ENCODE peak calls at places on chromosomes 3 and 15, in six cellular contexts. D is GM23338, H is heart right ventricle, U is cardiac muscle cell, V is K562, E is AG04450. X is an unnamed sample.

GRCh38 chr3:50651875-50652529 is 22.7 kb upstream of the DOCK3 start:
- DNase-seq in D (peak), U (no peak), H (no peak), V (no peak), E (no peak), X (no peak)

GRCh38 chr3:61718565-61718964 is 157.2 kb downstream of the PTPRG start:
- DNase-seq in E (no peak), U (no peak), V (no peak), H (no peak), D (no peak), X (no peak)

GRCh38 chr3:23743141-23743784 is 62.5 kb upstream of the UBE2E1 start:
- DNase-seq in V (no peak), H (no peak), E (no peak), U (no peak), D (peak), X (no peak)

GRCh38 chr3:126126292-126126691 is 42.4 kb upstream of the SLC41A3 start:
- DNase-seq in E (no peak), U (no peak), D (no peak), H (peak), V (no peak), X (no peak)

GRCh38 chr3:32817561-32818430 is at the start of gene TRIM71:
- DNase-seq in V (no peak), H (no peak), E (no peak), U (no peak), D (no peak), X (no peak)

GRCh38 chr3:196788509-196788908 is 48.9 kb downstream of the PAK2 start:
- DNase-seq in D (peak), V (no peak), H (no peak), E (no peak), U (peak), X (no peak)

GRCh38 chr3:71140477-71140876 is 443.1 kb downstream of the FOXP1 start:
- DNase-seq in D (no peak), V (no peak), H (no peak), U (no peak), E (no peak), X (no peak)

GRCh38 chr3:11764931-11765363 is 81.7 kb downstream of the TAMM41 start:
- DNase-seq in D (no peak), H (no peak), V (no peak), E (peak), U (peak), X (peak)

GRCh38 chr3:88807471-88808090 is 299.8 kb upstream of the EPHA3 start:
- DNase-seq in E (no peak), V (no peak), U (peak), D (no peak), H (no peak), X (peak)

GRCh38 chr3:64345351-64345750 is 120.1 kb upstream of the PRICKLE2 start:
- DNase-seq in H (no peak), V (no peak), E (peak), D (no peak), U (peak), X (peak)
- TF ChIP-seq CTCF in H (no peak), V (no peak), E (no peak), D (no peak), U (no peak), X (no peak)

GRCh38 chr3:17544632-17545031 is 197.8 kb downstream of the TBC1D5 start:
- DNase-seq in D (no peak), V (no peak), E (no peak), H (no peak), U (peak), X (no peak)
- TF ChIP-seq CTCF in D (peak), V (peak), E (peak), H (peak), U (peak), X (peak)

GRCh38 chr3:10672422-10672821 is 143.6 kb upstream of the SLC6A11 start:
- DNase-seq in U (no peak), V (no peak), E (no peak), D (no peak), H (peak), X (no peak)
- TF ChIP-seq CTCF in U (no peak), V (no peak), E (no peak), D (no peak), H (no peak), X (no peak)

DNA sequence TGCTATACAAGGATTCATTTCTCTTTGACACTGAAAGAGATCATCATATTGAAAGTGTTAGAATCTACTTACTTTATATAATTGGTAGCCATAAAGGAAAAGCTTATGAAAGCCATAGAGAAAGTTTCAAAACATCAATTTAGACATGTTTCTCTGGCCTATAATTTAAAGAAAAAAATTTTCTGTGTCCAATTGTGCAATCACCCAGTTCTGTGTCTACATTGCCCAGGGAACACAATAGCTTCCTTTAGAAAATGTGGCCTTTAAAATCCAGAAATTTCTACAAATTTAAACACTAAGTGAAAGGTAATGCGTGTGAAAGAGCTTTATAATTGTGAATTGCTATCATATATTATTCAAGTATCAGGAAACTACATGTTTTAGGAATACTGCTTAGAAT is 259.2 kb downstream of the GBE1 start:
- DNase-seq in U (peak), H (no peak), E (no peak), D (no peak), V (no peak), X (no peak)
- TF ChIP-seq CTCF in U (no peak), H (no peak), E (no peak), D (no peak), V (no peak), X (no peak)

GRCh38 chr15:52728899-52729298 is 49.7 kb upstream of the ATOSA start:
- DNase-seq in U (peak), V (no peak), E (peak), H (no peak), D (no peak), X (peak)

GRCh38 chr15:52731004-52731403 is 51.8 kb upstream of the ATOSA start:
- DNase-seq in U (no peak), V (no peak), H (no peak), D (no peak), E (no peak), X (no peak)

GRCh38 chr15:52730594-52730993 is 51.4 kb upstream of the ATOSA start:
- DNase-seq in E (no peak), H (no peak), D (no peak), V (no peak), U (no peak), X (no peak)

GRCh38 chr15:52731732-52732470 is 52.7 kb upstream of the ATOSA start:
- DNase-seq in E (no peak), D (no peak), V (no peak), H (no peak), U (no peak), X (no peak)

GRCh38 chr15:52730163-52730562 is 51.0 kb upstream of the ATOSA start:
- DNase-seq in D (no peak), V (no peak), H (no peak), E (no peak), U (peak), X (no peak)
- TF ChIP-seq CTCF in D (no peak), V (no peak), H (no peak), E (no peak), U (no peak), X (no peak)

DNA sequence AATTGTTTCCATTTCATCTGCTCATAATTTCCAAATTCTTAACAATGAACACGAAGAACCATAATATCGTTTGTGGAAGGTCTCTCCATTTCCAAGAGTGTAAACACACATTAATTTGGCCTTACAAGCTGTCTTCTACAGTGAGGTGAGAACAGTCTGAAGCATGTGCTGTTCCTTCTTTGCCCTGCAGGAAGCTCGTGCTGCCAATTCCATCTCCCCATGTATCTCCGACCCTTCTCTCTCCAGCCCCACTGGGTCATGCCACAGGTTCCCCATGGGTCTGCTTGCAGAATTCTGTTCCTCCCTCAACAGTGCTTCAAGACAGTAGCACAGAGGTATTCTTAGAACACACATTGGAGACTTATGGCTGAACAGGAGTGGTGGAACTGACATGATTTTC is 70.5 kb downstream of the CHSY1 start:
- DNase-seq in U (no peak), V (no peak), H (no peak), D (no peak), E (no peak), X (no peak)
- TF ChIP-seq CTCF in U (no peak), V (no peak), H (no peak), D (no peak), E (no peak), X (no peak)

GRCh38 chr3:48416091-48416505 is 13.8 kb downstream of the PLXNB1 start:
- DNase-seq in H (no peak), D (no peak), E (no peak), U (no peak), V (no peak), X (no peak)

GRCh38 chr3:48413611-48414010 is 16.3 kb downstream of the PLXNB1 start:
- DNase-seq in E (no peak), D (no peak), U (no peak), V (no peak), H (no peak), X (no peak)

GRCh38 chr3:48416546-48416945 is 13.3 kb downstream of the PLXNB1 start:
- DNase-seq in H (no peak), U (no peak), V (no peak), D (no peak), E (no peak), X (no peak)

GRCh38 chr3:48414376-48415250 is 15.3 kb downstream of the PLXNB1 start:
- DNase-seq in U (no peak), H (no peak), E (no peak), V (no peak), D (no peak), X (no peak)

DNA sequence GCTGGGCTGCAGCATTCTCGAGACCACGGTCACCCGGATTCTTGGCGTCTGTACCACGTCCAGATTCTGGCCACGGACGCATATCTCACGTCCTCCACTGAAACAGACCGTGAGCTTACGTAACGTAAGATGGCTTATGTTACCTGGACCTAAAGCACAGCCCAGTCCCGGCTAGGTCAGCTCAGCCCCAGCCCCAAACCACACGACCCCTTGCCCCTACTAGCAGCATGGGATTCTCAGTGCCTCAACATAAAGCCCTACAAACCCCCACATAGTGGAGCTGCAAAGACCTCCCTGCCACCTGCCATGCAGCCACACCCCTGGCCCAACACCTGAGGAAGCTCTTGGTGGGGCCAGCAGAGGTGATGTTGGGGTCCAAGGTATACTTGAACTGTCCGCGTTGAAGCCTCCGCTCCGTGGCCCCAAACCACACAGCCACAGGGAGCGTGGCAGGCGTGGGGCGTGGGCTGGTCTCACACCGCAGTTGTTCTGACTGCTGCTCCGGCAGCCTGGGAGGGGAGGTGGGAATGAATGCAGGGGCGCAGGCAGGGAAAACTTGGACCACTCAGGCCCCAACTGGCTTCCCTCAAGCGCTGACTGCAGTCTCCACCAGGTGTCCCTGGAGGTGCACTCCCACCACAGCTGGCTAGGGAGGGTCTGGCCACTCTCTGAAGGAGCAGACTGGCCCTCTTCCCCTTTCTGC is 14.5 kb downstream of the PLXNB1 start:
- DNase-seq in E (no peak), V (no peak), D (peak), H (no peak), U (no peak), X (no peak)
- TF ChIP-seq CTCF in E (no peak), V (no peak), D (no peak), H (no peak), U (no peak), X (peak)

DNA sequence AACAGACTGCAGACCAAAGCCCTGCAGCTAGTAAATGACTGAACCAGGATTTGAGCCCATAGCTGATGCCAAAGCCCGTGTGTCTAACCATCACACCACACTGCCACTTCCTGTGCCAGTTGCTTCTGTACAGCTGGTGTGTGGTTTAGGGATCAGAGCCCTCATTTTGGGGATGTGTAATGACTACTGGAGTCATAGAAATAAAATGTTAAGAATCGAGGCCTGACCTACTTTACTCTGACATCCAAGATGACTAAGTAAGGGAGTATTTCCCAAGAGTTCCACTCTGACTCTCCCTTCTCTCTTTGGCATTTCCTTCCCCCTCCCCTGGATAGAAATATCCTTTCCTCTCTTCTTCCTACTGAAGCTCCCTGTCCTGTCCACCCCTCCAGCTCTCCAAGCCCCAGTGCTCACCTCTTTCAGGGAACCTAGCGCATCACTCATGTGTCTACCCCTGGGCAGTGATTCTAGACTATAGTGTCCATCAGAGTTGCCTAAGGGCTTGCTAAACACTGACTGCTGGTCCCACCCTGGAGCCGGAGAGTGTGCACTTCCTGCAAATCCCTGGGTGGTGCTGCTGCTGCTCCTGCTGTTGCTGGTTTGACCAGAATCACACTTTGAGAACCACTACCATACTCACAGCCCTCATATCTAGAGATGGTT is 53.8 kb downstream of the MGLL start:
- DNase-seq in H (no peak), D (no peak), V (no peak), U (peak), E (peak), X (no peak)
- TF ChIP-seq CTCF in H (no peak), D (no peak), V (no peak), U (no peak), E (peak), X (no peak)

GRCh38 chr3:143040264-143040879 is 39.0 kb downstream of the U2SURP start:
- DNase-seq in V (peak), E (no peak), U (peak), H (no peak), D (peak), X (peak)
- TF ChIP-seq CTCF in V (peak), E (peak), U (peak), H (peak), D (peak), X (peak)